ENCODE peak calls at places on chromosomes 3 and 15, in five cellular contexts. M is pancreas, D is NCI-H748 treated with DMSO at 0.1 percent for 48 hours, J is EH, Y is amniotic stem cell. N is an unnamed sample.

GRCh38 chr3:100399341-100400071 is 1.4 kb downstream of the TOMM70 start:
- DNase-seq in M (no peak), D (no peak), J (no peak), Y (no peak), N (no peak)

GRCh38 chr15:38050529-38050928 is 116.1 kb downstream of the TMCO5A start:
- DNase-seq in M (no peak), D (no peak), J (peak), Y (no peak), N (no peak)

GRCh38 chr3:98002717-98003116 is 30.5 kb upstream of the RIOX2 start:
- DNase-seq in M (no peak), D (no peak), J (no peak), Y (no peak), N (no peak)

GRCh38 chr3:77038928-77039605 is 832 bp upstream of the ROBO2 start:
- DNase-seq in M (peak), D (peak), J (peak), Y (no peak), N (no peak)

GRCh38 chr3:52237659-52238172 is 1.2 kb downstream of the TWF2 start:
- DNase-seq in M (peak), D (no peak), J (peak), Y (peak), N (no peak)

GRCh38 chr3:40847571-40847992 is 322.8 kb downstream of the ZNF621 start:
- DNase-seq in M (no peak), D (no peak), J (peak), Y (no peak), N (no peak)

GRCh38 chr15:101288905-101289513 is 6.0 kb downstream of the SNRPA1 start:
- DNase-seq in M (no peak), D (peak), J (peak), Y (no peak), N (no peak)

GRCh38 chr3:42071720-42072582 is 19.2 kb upstream of the TRAK1 start:
- DNase-seq in M (peak), D (no peak), J (peak), Y (peak), N (no peak)

GRCh38 chr3:156449712-156450574 is 105.0 kb downstream of the SSR3 start:
- DNase-seq in M (no peak), D (no peak), J (peak), Y (no peak), N (no peak)

GRCh38 chr15:58839485-58839884 is 68.4 kb downstream of the MINDY2 start:
- DNase-seq in M (no peak), D (no peak), J (peak), Y (no peak), N (no peak)

GRCh38 chr15:88894819-88895767 is at the start of gene HAPLN3:
- DNase-seq in M (peak), D (no peak), J (peak), Y (no peak), N (no peak)

GRCh38 chr15:71559616-71560015 is 250.7 kb upstream of the NR2E3 start:
- DNase-seq in M (no peak), D (no peak), J (peak), Y (no peak), N (no peak)

GRCh38 chr3:10400050-10400748 is 79.3 kb upstream of the SEC13 start:
- DNase-seq in M (no peak), D (no peak), J (no peak), Y (no peak), N (no peak)

GRCh38 chr15:74264081-74264501 is 28.0 kb downstream of the CCDC33 start:
- DNase-seq in M (no peak), D (no peak), J (no peak), Y (no peak), N (no peak)

GRCh38 chr3:151460774-151461450 is at the start of gene IGSF10:
- DNase-seq in M (peak), D (peak), J (no peak), Y (no peak), N (no peak)

GRCh38 chr3:67083277-67083676 is 85.2 kb downstream of the KBTBD8 start:
- DNase-seq in M (no peak), D (no peak), J (peak), Y (no peak), N (no peak)

GRCh38 chr15:41104234-41104633 is 11.8 kb downstream of the INO80 start:
- DNase-seq in M (no peak), D (no peak), J (peak), Y (peak), N (no peak)

GRCh38 chr3:79477242-79477641 is 290.6 kb downstream of the ROBO1 start:
- DNase-seq in M (no peak), D (no peak), J (no peak), Y (no peak), N (no peak)

GRCh38 chr3:18366258-18366657 is 58.9 kb downstream of the SATB1 start:
- DNase-seq in M (no peak), D (no peak), J (no peak), Y (no peak), N (no peak)

GRCh38 chr15:42733027-42733426 is 3.9 kb downstream of the CDAN1 start:
- DNase-seq in M (no peak), D (no peak), J (no peak), Y (no peak), N (no peak)

N was measured in retinal pigment epithelial cell.